ENCODE peak calls at places on chromosomes 4 and X, in six cellular contexts. S is neural progenitor cell, G is endothelial cell, Y is PC-3, J is left lung, N is progenitor cell of endocrine pancreas. T is an unnamed sample.

GRCh38 chrX:139126493-139126892 is 404.0 kb upstream of the F9 start:
- DNase-seq in N (peak; percentile 40), Y (peak; percentile 80), J (no peak), G (peak; percentile 36), S (peak; percentile 65), T (no peak)

GRCh38 chr4:153014460-153014859 is 78.3 kb downstream of the FHDC1 start:
- DNase-seq in G (no peak), J (no peak), Y (no peak), S (no peak), N (no peak), T (no peak)

GRCh38 chr4:38449506-38450174 is 214.4 kb upstream of the KLF3 start:
- DNase-seq in S (no peak), N (peak; percentile 16), Y (no peak), J (peak; percentile 28), G (no peak), T (no peak)

GRCh38 chr4:149793459-149793858 is 22.2 kb downstream of the IQCM start:
- DNase-seq in S (no peak), Y (peak; percentile 25), G (no peak), N (no peak), J (no peak), T (no peak)

GRCh38 chrX:103630171-103630511 is 1.4 kb downstream of the TCEAL1 start:
- DNase-seq in Y (no peak), N (no peak), S (no peak), G (no peak), J (no peak), T (no peak)

GRCh38 chrX:989959-990510 is 222.4 kb downstream of the CRLF2 start:
- DNase-seq in S (peak; percentile 34), N (peak; percentile 26), J (no peak), G (no peak), Y (no peak), T (no peak)

GRCh38 chr4:96145671-96146070 is 305.8 kb downstream of the PDHA2 start:
- DNase-seq in S (no peak), Y (no peak), N (no peak), G (no peak), J (no peak), T (no peak)

GRCh38 chrX:38103857-38104812 is 97.8 kb downstream of the SYTL5 start:
- DNase-seq in N (no peak), Y (no peak), G (no peak), J (no peak), S (no peak), T (no peak)

GRCh38 chr4:742742-743311 is 37.2 kb downstream of the PCGF3 start:
- DNase-seq in J (peak; percentile 91), N (peak; percentile 45), G (peak; percentile 82), S (peak; percentile 67), Y (peak; percentile 57), T (peak; percentile 76)

GRCh38 chr4:128571747-128572146 is 237.8 kb upstream of the JADE1 start:
- DNase-seq in J (no peak), S (no peak), N (no peak), G (no peak), Y (peak; percentile 78), T (no peak)

GRCh38 chr4:56961107-56961500 is 16.3 kb downstream of the NOA1 start:
- DNase-seq in Y (no peak), S (no peak), J (no peak), G (no peak), N (no peak), T (no peak)

GRCh38 chr4:56953680-56954520 is 23.5 kb downstream of the NOA1 start:
- DNase-seq in J (no peak), Y (no peak), N (no peak), S (no peak), G (no peak), T (no peak)

GRCh38 chr4:56958111-56958517 is 19.3 kb downstream of the NOA1 start:
- DNase-seq in S (no peak), N (no peak), J (no peak), G (no peak), Y (peak; percentile 78), T (no peak)

GRCh38 chr4:56959064-56959463 is 18.3 kb downstream of the NOA1 start:
- DNase-seq in N (no peak), S (no peak), Y (peak; percentile 19), J (no peak), G (no peak), T (no peak)
- TF ChIP-seq CTCF in N (no peak), S (no peak), Y (no peak), J (no peak), G (no peak), T (no peak)

GRCh38 chr4:7287918-7288280 is 95.6 kb downstream of the SORCS2 start:
- DNase-seq in N (no peak), J (peak; percentile 60), S (no peak), G (no peak), Y (no peak), T (no peak)

GRCh38 chr4:7286798-7287197 is 94.5 kb downstream of the SORCS2 start:
- DNase-seq in J (peak; percentile 52), S (no peak), Y (no peak), G (no peak), N (no peak), T (no peak)

GRCh38 chr4:7287274-7287917 is 95.1 kb downstream of the SORCS2 start:
- DNase-seq in J (peak; percentile 48), G (no peak), S (no peak), Y (no peak), N (no peak), T (no peak)

GRCh38 chr4:7285244-7286122 is 93.1 kb downstream of the SORCS2 start:
- DNase-seq in J (no peak), G (no peak), N (no peak), S (no peak), Y (no peak), T (no peak)

GRCh38 chr4:7286170-7286569 is 93.8 kb downstream of the SORCS2 start:
- DNase-seq in N (no peak), S (no peak), G (no peak), J (peak; percentile 37), Y (no peak), T (no peak)
- TF ChIP-seq CTCF in N (no peak), S (no peak), G (no peak), J (no peak), Y (no peak), T (no peak)

GRCh38 chr4:188989371-188989770 is 850.1 kb downstream of the TRIML1 start:
- DNase-seq in J (no peak), G (no peak), S (no peak), N (no peak), Y (peak; percentile 66), T (no peak)

GRCh38 chr4:188986271-188986689 is 847.0 kb downstream of the TRIML1 start:
- DNase-seq in G (no peak), Y (peak; percentile 75), S (no peak), J (no peak), N (no peak), T (no peak)

GRCh38 chr4:188988131-188988530 is 848.9 kb downstream of the TRIML1 start:
- DNase-seq in N (no peak), J (no peak), Y (no peak), G (no peak), S (no peak), T (no peak)

GRCh38 chr4:188987011-188987410 is 847.8 kb downstream of the TRIML1 start:
- DNase-seq in Y (no peak), G (no peak), J (no peak), N (no peak), S (no peak), T (no peak)

GRCh38 chr4:188984518-188984917 is 845.3 kb downstream of the TRIML1 start:
- DNase-seq in N (no peak), G (no peak), S (no peak), Y (no peak), J (no peak), T (no peak)
- TF ChIP-seq CTCF in N (no peak), G (no peak), S (no peak), Y (no peak), J (no peak), T (no peak)

GRCh38 chrX:47958943-47959342 is 44.8 kb downstream of the ZNF182 start:
- DNase-seq in N (no peak), S (no peak), G (no peak), J (no peak), Y (peak; percentile 18), T (no peak)
- TF ChIP-seq CTCF in N (peak; percentile 36), S (no peak), G (no peak), J (no peak), Y (peak; percentile 38), T (peak; percentile 13)

GRCh38 chrX:151151668-151152267 is 24.6 kb upstream of the GPR50 start:
- DNase-seq in S (peak; percentile 70), Y (peak; percentile 64), J (no peak), G (no peak), N (no peak), T (no peak)

GRCh38 chrX:151155234-151155633 is 21.1 kb upstream of the GPR50 start:
- DNase-seq in G (no peak), S (no peak), N (no peak), J (no peak), Y (no peak), T (no peak)

GRCh38 chrX:151153086-151153485 is 23.3 kb upstream of the GPR50 start:
- DNase-seq in Y (peak; percentile 74), N (no peak), S (peak; percentile 77), G (peak; percentile 5), J (no peak), T (no peak)
- TF ChIP-seq CTCF in Y (peak; percentile 46), N (peak; percentile 47), S (peak; percentile 62), G (no peak), J (no peak), T (peak; percentile 64)

GRCh38 chr4:126582737-126583136 is 1050.0 kb upstream of the INTU start:
- DNase-seq in J (peak; percentile 24), N (no peak), G (peak; percentile 12), Y (peak; percentile 16), S (peak; percentile 31), T (no peak)
- TF ChIP-seq CTCF in J (no peak), N (peak; percentile 6), G (no peak), Y (peak; percentile 34), S (peak; percentile 40), T (peak; percentile 20)

GRCh38 chr4:44425614-44426208 is 22.9 kb downstream of the KCTD8 start:
- DNase-seq in S (peak; percentile 72), N (no peak), G (peak; percentile 59), Y (peak; percentile 66), J (no peak), T (no peak)
- TF ChIP-seq CTCF in S (peak; percentile 85), N (peak; percentile 57), G (peak; percentile 43), Y (peak; percentile 82), J (no peak), T (peak; percentile 67)

T was measured in chondrocyte.